ENCODE peak calls at places on chromosomes 12 and 14, in seven cellular contexts. I, M, O, R, J, A and V are unnamed samples.

GRCh38 chr12:92953747-92954146 is 24.7 kb upstream of the EEA1 start:
- DNase-seq in I (no peak), M (no peak), O (no peak), R (no peak), J (no peak), A (no peak), V (no peak)

GRCh38 chr14:64692597-64693350 is 11.4 kb upstream of the PLEKHG3 start:
- DNase-seq in I (no peak), M (no peak), O (no peak), R (no peak), J (no peak), A (no peak), V (no peak)

GRCh38 chr12:119681953-119682352 is 14.0 kb downstream of the PRKAB1 start:
- DNase-seq in I (no peak), M (peak), O (no peak), R (no peak), J (no peak), A (peak), V (peak)

GRCh38 chr14:23438130-23438893 is 2.9 kb upstream of the MYH7 start:
- DNase-seq in I (no peak), M (no peak), O (peak), R (no peak), J (no peak), A (no peak), V (no peak)

GRCh38 chr12:30914986-30915591 is 11.5 kb upstream of the TSPAN11 start:
- DNase-seq in I (no peak), M (no peak), O (no peak), R (no peak), J (no peak), A (no peak), V (no peak)

GRCh38 chr14:99840774-99841305 is 47.6 kb downstream of the EML1 start:
- DNase-seq in I (no peak), M (no peak), O (no peak), R (no peak), J (no peak), A (no peak), V (no peak)

GRCh38 chr14:49892301-49892635 is 614 bp upstream of the ARF6 start:
- DNase-seq in I (no peak), M (no peak), O (no peak), R (no peak), J (peak), A (peak), V (peak)

GRCh38 chr14:73460691-73461127 is 2.4 kb upstream of the NUMB start:
- DNase-seq in I (no peak), M (no peak), O (no peak), R (no peak), J (no peak), A (no peak), V (no peak)

GRCh38 chr12:76313289-76313688 is 34.9 kb downstream of the BBS10 start:
- DNase-seq in I (no peak), M (no peak), O (no peak), R (no peak), J (no peak), A (no peak), V (no peak)